ENCODE peak calls at places on chromosomes 11 and 22, in ten cellular contexts. L is endothelial cell, R is T-helper 2 cell, Y is foreskin fibroblast, V is HCEC 1CT, B is fibroblast of mammary gland, W is prostate gland, O is ureter, Q is T-cell, A is WTC11. P is an unnamed sample.

GRCh38 chr22:26825960-26826359 is 168.6 kb downstream of the MIAT start:
- DNase-seq in B (no peak), Q (no peak), R (no peak), A (no peak), L (no peak), W (no peak), O (no peak), Y (no peak), V (no peak), P (no peak)

GRCh38 chr11:83441171-83441570 is 155.0 kb upstream of the CCDC90B start:
- DNase-seq in Y (no peak), O (no peak), A (peak; percentile 47), V (no peak), B (no peak), W (no peak), Q (no peak), L (no peak), R (no peak), P (no peak)

GRCh38 chr11:44598831-44599230 is 33.4 kb downstream of the CD82 start:
- DNase-seq in B (no peak), W (no peak), Y (no peak), O (no peak), Q (no peak), V (no peak), R (no peak), L (no peak), A (no peak), P (no peak)

GRCh38 chr11:129723964-129724291 is 91.7 kb upstream of the TMEM45B start:
- DNase-seq in R (no peak), O (no peak), V (no peak), W (no peak), Q (no peak), A (no peak), L (no peak), B (no peak), Y (no peak), P (no peak)

GRCh38 chr22:43860831-43861230 is 1.5 kb downstream of the SULT4A1 start:
- DNase-seq in V (no peak), Y (no peak), Q (no peak), B (no peak), O (no peak), L (no peak), A (no peak), W (no peak), R (no peak), P (no peak)

GRCh38 chr11:26134481-26135355 is 197.2 kb upstream of the ANO3 start:
- DNase-seq in O (no peak), B (peak; percentile 24), L (peak; percentile 8), V (peak; percentile 44), Y (peak; percentile 68), Q (no peak), R (no peak), W (no peak), A (no peak), P (no peak)

GRCh38 chr22:34294986-34295385 is 374.7 kb upstream of the LARGE1 start:
- DNase-seq in V (no peak), R (no peak), O (no peak), B (no peak), Q (no peak), W (no peak), L (no peak), A (no peak), Y (no peak), P (no peak)

GRCh38 chr22:35684732-35685131 is 32.9 kb upstream of the APOL5 start:
- DNase-seq in R (no peak), A (no peak), B (no peak), Q (no peak), Y (no peak), W (no peak), V (no peak), O (no peak), L (no peak), P (no peak)

GRCh38 chr11:5818245-5818865 is 9.6 kb downstream of the OR52N2 start:
- DNase-seq in B (no peak), Q (no peak), A (no peak), R (no peak), V (no peak), W (no peak), L (no peak), O (no peak), Y (no peak), P (no peak)

GRCh38 chr11:117953029-117953671 is 23.9 kb upstream of the TMPRSS13 start:
- DNase-seq in Y (no peak), R (peak; percentile 74), V (no peak), W (no peak), L (no peak), B (no peak), Q (no peak), A (no peak), O (no peak), P (peak; percentile 75)

P was measured in DND-41.